ENCODE peak calls at places on chromosomes 6 and 20, in eight cellular contexts. S is neural progenitor cell; H is psoas muscle; K is left lung; A is IMR-90; C is uterus; R is Panc1; V is effector memory CD4-positive, alpha-beta T cell. D is an unnamed sample.

GRCh38 chr6:11242709-11243108 is 10.2 kb upstream of the NEDD9 start:
- DNase-seq in H (no peak), A (no peak), R (no peak), K (no peak), C (no peak), S (no peak), V (no peak), D (no peak)

GRCh38 chr6:56486681-56487080 is 156.0 kb downstream of the DST start:
- DNase-seq in C (no peak), K (no peak), H (no peak), R (no peak), S (no peak), V (no peak), A (no peak), D (no peak)

GRCh38 chr6:153145591-153145990 is 14.5 kb upstream of the RGS17 start:
- DNase-seq in V (no peak), C (no peak), A (no peak), R (no peak), K (no peak), S (no peak), H (no peak), D (no peak)

GRCh38 chr6:1363729-1364572 is 25.4 kb upstream of the FOXF2 start:
- DNase-seq in V (no peak), S (no peak), K (no peak), H (peak; percentile 71), A (peak; percentile 68), C (no peak), R (no peak), D (no peak)

GRCh38 chr6:19691465-19692167 is 145.6 kb upstream of the ID4 start:
- DNase-seq in R (no peak), C (no peak), K (no peak), H (no peak), S (peak; percentile 83), A (no peak), V (no peak), D (no peak)

GRCh38 chr20:59363094-59363493 is 62.7 kb downstream of the EDN3 start:
- DNase-seq in A (no peak), V (no peak), H (no peak), C (no peak), S (peak; percentile 67), R (no peak), K (no peak), D (no peak)

GRCh38 chr6:135329851-135330803 is 149.0 kb downstream of the MYB start:
- DNase-seq in S (no peak), A (no peak), C (no peak), R (no peak), V (no peak), K (no peak), H (no peak), D (no peak)

GRCh38 chr6:82957171-82957894 is 108.3 kb downstream of the UBE3D start:
- DNase-seq in S (no peak), H (no peak), A (peak; percentile 35), V (no peak), K (no peak), R (no peak), C (no peak), D (no peak)

GRCh38 chr6:14706378-14706929 is 539.4 kb upstream of the JARID2 start:
- DNase-seq in V (no peak), C (peak; percentile 82), R (no peak), K (peak; percentile 61), H (peak; percentile 71), A (peak; percentile 100), S (no peak), D (no peak)

GRCh38 chr20:16434087-16434664 is 139.1 kb downstream of the KIF16B start:
- DNase-seq in K (peak; percentile 34), H (peak; percentile 59), C (peak; percentile 27), S (peak; percentile 67), R (peak; percentile 32), V (no peak), A (peak; percentile 18), D (peak; percentile 82)

GRCh38 chr6:44636576-44637248 is 249.2 kb downstream of the CDC5L start:
- DNase-seq in A (no peak), V (no peak), K (no peak), R (no peak), C (no peak), H (no peak), S (no peak), D (no peak)

GRCh38 chr6:168961257-168961656 is 292.4 kb downstream of the THBS2 start:
- DNase-seq in S (no peak), V (no peak), R (no peak), C (no peak), K (no peak), A (no peak), H (no peak), D (no peak)

GRCh38 chr6:138988469-138988834 is 399 bp upstream of the REPS1 start:
- DNase-seq in H (no peak), R (no peak), A (peak; percentile 4), V (no peak), S (peak; percentile 23), K (no peak), C (no peak), D (no peak)

GRCh38 chr6:148818939-148819575 is 72.2 kb downstream of the UST start:
- DNase-seq in A (no peak), C (no peak), H (no peak), V (no peak), R (no peak), S (peak; percentile 61), K (no peak), D (peak; percentile 68)
- H3K4me3 ChIP-seq in A (no peak overlapping the region), C (no peak overlapping the region), H (no peak overlapping the region), V (no peak overlapping the region), R (no peak overlapping the region), S (peak overlapping the region; percentile 8), K (no peak overlapping the region), D (no peak overlapping the region)

DNA sequence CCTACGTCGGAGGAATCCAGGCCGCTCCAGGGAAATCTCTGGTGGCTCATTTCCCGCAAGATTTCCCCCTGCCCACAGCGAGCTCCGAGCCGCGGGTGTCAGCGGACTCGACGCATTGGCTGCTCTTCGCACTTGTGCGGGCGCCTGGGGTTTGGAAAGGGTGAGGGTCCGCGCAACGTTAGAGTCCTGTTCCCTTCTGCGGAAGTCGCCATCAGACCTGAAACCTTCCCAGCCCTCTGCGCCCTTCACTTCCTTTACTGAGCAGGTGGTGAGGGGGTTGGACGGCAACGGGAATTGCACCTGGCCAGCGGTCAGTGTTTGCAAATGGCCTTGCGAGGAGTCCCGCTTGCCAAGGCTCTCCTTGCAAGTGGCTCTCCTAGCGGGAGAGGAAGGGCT is 8.4 kb downstream of the PAX1 start:
- DNase-seq in H (no peak), K (no peak), A (no peak), R (no peak), V (no peak), C (no peak), S (no peak), D (no peak)
- H3K27me3 ChIP-seq in H (peaks cover 27% of the 10 kb centered on the region), K (peaks cover 92% of the 10 kb centered on the region), A (peaks cover 31% of the 10 kb centered on the region), R (peaks cover 6% of the 10 kb centered on the region), V (peaks cover 21% of the 10 kb centered on the region), C (no peaks in the 10 kb centered on the region), S (peaks cover 100% of the 10 kb centered on the region), D (peaks cover 73% of the 10 kb centered on the region)

GRCh38 chr20:47317127-47317895 is 39.2 kb downstream of the ZMYND8 start:
- DNase-seq in C (peak; percentile 90), K (peak; percentile 82), H (peak; percentile 94), R (peak; percentile 80), V (peak; percentile 21), S (peak; percentile 32), A (peak; percentile 98), D (no peak)

GRCh38 chr20:47318596-47319516 is 37.6 kb downstream of the ZMYND8 start:
- DNase-seq in K (peak; percentile 88), S (peak; percentile 80), R (no peak), A (peak; percentile 69), H (peak; percentile 91), V (no peak), C (peak; percentile 84), D (no peak)

GRCh38 chr20:47316776-47317126 is 39.7 kb downstream of the ZMYND8 start:
- DNase-seq in V (no peak), H (no peak), R (no peak), K (no peak), C (no peak), S (no peak), A (no peak), D (no peak)

GRCh38 chr20:47319517-47320252 is 36.8 kb downstream of the ZMYND8 start:
- DNase-seq in K (peak; percentile 75), C (peak; percentile 69), S (peak; percentile 61), V (no peak), R (no peak), A (peak; percentile 74), H (no peak), D (peak; percentile 92)

DNA sequence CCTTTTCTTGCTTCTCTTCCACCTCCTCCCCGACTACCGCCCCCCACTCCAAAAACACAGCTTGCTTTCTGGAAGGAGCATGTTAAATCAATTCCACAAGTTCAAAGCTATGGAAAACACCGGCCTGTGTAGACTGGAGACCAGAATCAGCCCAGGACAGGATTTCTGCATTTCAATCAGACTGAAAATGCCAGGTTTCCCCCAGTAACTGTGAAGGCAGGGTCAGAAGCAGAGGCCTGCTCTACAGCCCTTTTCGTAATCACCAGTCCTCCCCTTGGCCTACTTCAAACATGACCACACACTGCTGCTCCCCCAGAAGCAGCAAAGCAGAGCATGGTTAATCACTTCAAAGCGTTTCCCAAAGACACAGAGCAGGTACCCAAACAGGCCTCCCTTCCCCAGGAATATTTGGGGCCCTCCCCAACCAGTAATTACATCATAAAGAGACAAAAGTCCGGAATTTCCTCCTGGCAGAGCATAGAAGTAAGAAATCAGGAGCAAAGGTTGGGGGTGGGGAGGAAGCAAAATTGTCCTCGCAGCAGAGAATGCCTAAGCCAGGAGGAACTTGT is 38.4 kb downstream of the ZMYND8 start:
- DNase-seq in C (peak; percentile 77), A (peak; percentile 65), R (no peak), S (peak; percentile 24), K (no peak), H (peak; percentile 59), V (no peak), D (no peak)
- H3K4me1 ChIP-seq in C (peaks cover 36% of the 10 kb centered on the region), A (peaks cover 45% of the 10 kb centered on the region), R (peaks cover 82% of the 10 kb centered on the region), S (peaks cover 64% of the 10 kb centered on the region), K (peaks cover 57% of the 10 kb centered on the region), H (peaks cover 60% of the 10 kb centered on the region), V (peaks cover 21% of the 10 kb centered on the region), D (peaks cover 28% of the 10 kb centered on the region)

GRCh38 chr6:114712129-114712662 is 369.4 kb upstream of the HS3ST5 start:
- DNase-seq in K (no peak), S (no peak), C (no peak), R (no peak), H (no peak), V (no peak), A (no peak), D (no peak)

DNA sequence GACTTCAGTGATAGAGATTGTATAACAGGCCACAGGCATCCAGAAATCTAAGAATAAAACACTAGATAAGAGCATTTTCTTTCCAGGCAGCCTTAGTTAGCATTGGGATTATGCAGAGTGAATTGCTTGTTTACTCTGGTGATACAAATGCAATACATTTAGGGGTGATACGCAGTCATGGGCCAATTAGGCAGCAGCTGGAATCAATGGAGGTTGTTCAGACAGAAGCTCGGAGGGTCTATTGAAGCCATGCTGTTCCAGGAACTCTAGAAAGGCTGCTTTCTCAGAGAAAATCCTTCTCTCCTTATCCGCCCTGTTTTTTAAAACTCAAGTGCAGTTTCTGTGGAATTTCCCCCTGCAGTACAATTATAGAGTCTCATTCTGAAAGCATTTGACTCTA is 364.3 kb upstream of the HS3ST5 start:
- DNase-seq in S (peak; percentile 46), C (no peak), R (no peak), K (no peak), A (no peak), V (no peak), H (no peak), D (no peak)
- H3K4me3 ChIP-seq in S (no peak overlapping the region), C (no peak overlapping the region), R (no peak overlapping the region), K (no peak overlapping the region), A (no peak overlapping the region), V (no peak overlapping the region), H (no peak overlapping the region), D (no peak overlapping the region)

GRCh38 chr6:106979435-106979884 is 4.9 kb upstream of the CD24 start:
- DNase-seq in A (peak; percentile 76), R (peak; percentile 76), C (peak; percentile 68), H (peak; percentile 91), K (peak; percentile 84), V (peak; percentile 44), S (peak; percentile 94), D (peak; percentile 94)
- H3K27me3 ChIP-seq in A (peaks cover 33% of the 10 kb centered on the region), R (peaks cover 11% of the 10 kb centered on the region), C (peaks cover 3% of the 10 kb centered on the region), H (peaks cover 5% of the 10 kb centered on the region), K (peaks cover 11% of the 10 kb centered on the region), V (peaks cover 9% of the 10 kb centered on the region), S (no peaks in the 10 kb centered on the region), D (no peaks in the 10 kb centered on the region)

D was measured in iPS DF 6.9.